ENCODE peak calls at places on chromosomes 5 and 9, in five cellular contexts. P is H1, F is A549, Z is NB4, X is SK-N-SH. B is an unnamed sample.

GRCh38 chr9:136238342-136238732 is 7.3 kb downstream of the QSOX2 start:
- DNase-seq in P (no peak), F (no peak), Z (no peak), X (no peak), B (no peak)

GRCh38 chr9:133163559-133164208 is at the start of gene GBGT1:
- DNase-seq in P (no peak), F (peak), Z (peak), X (peak), B (peak)

GRCh38 chr9:83166369-83166768 is 103.4 kb upstream of the RASEF start:
- DNase-seq in P (no peak), F (no peak), Z (no peak), X (no peak), B (no peak)

GRCh38 chr5:121350493-121350892 is 501.2 kb upstream of the FTMT start:
- DNase-seq in P (no peak), F (no peak), Z (no peak), X (no peak), B (no peak)

GRCh38 chr5:2680979-2681378 is 70.5 kb downstream of the IRX2 start:
- DNase-seq in P (no peak), F (no peak), Z (no peak), X (no peak), B (no peak)

GRCh38 chr9:126236273-126236672 is 90.4 kb upstream of the MVB12B start:
- DNase-seq in P (no peak), F (no peak), Z (no peak), X (peak), B (no peak)

GRCh38 chr5:138752951-138753793 is at the start of gene CTNNA1:
- DNase-seq in P (no peak), F (peak), Z (peak), X (peak), B (peak)

GRCh38 chr5:109105631-109106267 is 304.0 kb downstream of the PJA2 start:
- DNase-seq in P (no peak), F (no peak), Z (no peak), X (peak), B (no peak)

GRCh38 chr5:135670588-135670987 is 91.8 kb upstream of the CXCL14 start:
- DNase-seq in P (no peak), F (no peak), Z (no peak), X (no peak), B (no peak)

GRCh38 chr5:67809589-67809988 is 406.0 kb upstream of the PIK3R1 start:
- DNase-seq in P (no peak), F (no peak), Z (no peak), X (no peak), B (no peak)

GRCh38 chr5:122704247-122705036 is 70.4 kb upstream of the SNX2 start:
- DNase-seq in P (no peak), F (peak), Z (peak), X (peak), B (no peak)

GRCh38 chr9:87685871-87686519 is 39.9 kb upstream of the CTSL start:
- DNase-seq in P (no peak), F (no peak), Z (no peak), X (no peak), B (no peak)

GRCh38 chr5:154395407-154396106 is 50.2 kb upstream of the SAP30L start:
- DNase-seq in P (peak), F (no peak), Z (no peak), X (no peak), B (peak)

GRCh38 chr5:175696139-175696854 is 38.4 kb downstream of the HRH2 start:
- DNase-seq in P (peak), F (peak), Z (peak), X (peak), B (peak)

GRCh38 chr5:59180515-59180914 is 597.6 kb downstream of the RAB3C start:
- DNase-seq in P (no peak), F (no peak), Z (no peak), X (no peak), B (no peak)

GRCh38 chr5:145589063-145589462 is 246.1 kb downstream of the PRELID2 start:
- DNase-seq in P (no peak), F (no peak), Z (no peak), X (no peak), B (no peak)

GRCh38 chr5:106258591-106259125 is 1412.1 kb downstream of the EFNA5 start:
- DNase-seq in P (no peak), F (peak), Z (no peak), X (no peak), B (no peak)

GRCh38 chr5:1657161-1657741 is 133.5 kb upstream of the LPCAT1 start:
- DNase-seq in P (no peak), F (no peak), Z (no peak), X (peak), B (no peak)

GRCh38 chr5:55441954-55442353 is 92.8 kb downstream of the PLPP1 start:
- DNase-seq in P (no peak), F (no peak), Z (no peak), X (no peak), B (no peak)

GRCh38 chr5:142360607-142361120 is 35.8 kb upstream of the SPRY4 start:
- DNase-seq in P (no peak), F (peak), Z (no peak), X (peak), B (peak)

GRCh38 chr5:8012131-8012977 is 143.4 kb downstream of the MTRR start:
- DNase-seq in P (no peak), F (no peak), Z (peak), X (no peak), B (peak)

GRCh38 chr5:119031047-119031886 is 39.6 kb upstream of the DMXL1 start:
- DNase-seq in P (no peak), F (no peak), Z (no peak), X (no peak), B (no peak)

GRCh38 chr9:124099860-124100259 is 88.3 kb downstream of the LHX2 start:
- DNase-seq in P (no peak), F (no peak), Z (no peak), X (no peak), B (no peak)

GRCh38 chr9:121692606-121693505 is 41.4 kb downstream of the DAB2IP start:
- DNase-seq in P (no peak), F (peak), Z (peak), X (no peak), B (no peak)

GRCh38 chr5:114362977-114363721 is 1.3 kb downstream of the KCNN2 start:
- DNase-seq in P (no peak), F (no peak), Z (no peak), X (peak), B (no peak)

GRCh38 chr5:92332039-92332438 is 948.9 kb upstream of the ARRDC3 start:
- DNase-seq in P (no peak), F (no peak), Z (peak), X (no peak), B (no peak)

GRCh38 chr9:131854906-131855504 is 115.1 kb upstream of the RAPGEF1 start:
- DNase-seq in P (no peak), F (no peak), Z (no peak), X (peak), B (no peak)

GRCh38 chr5:40477856-40478546 is 201.7 kb upstream of the PTGER4 start:
- DNase-seq in P (no peak), F (no peak), Z (no peak), X (no peak), B (no peak)

GRCh38 chr9:121538221-121538620 is 38.6 kb upstream of the GGTA1 start:
- DNase-seq in P (no peak), F (no peak), Z (no peak), X (peak), B (peak)

GRCh38 chr9:114075602-114076001 is 2.5 kb downstream of the AMBP start:
- DNase-seq in P (no peak), F (no peak), Z (no peak), X (no peak), B (no peak)

GRCh38 chr5:132469380-132470372 is 20.9 kb downstream of the IRF1 start:
- DNase-seq in P (no peak), F (no peak), Z (no peak), X (no peak), B (no peak)

GRCh38 chr9:129283290-129283691 is 105.2 kb upstream of the IER5L start:
- DNase-seq in P (no peak), F (no peak), Z (no peak), X (no peak), B (no peak)
- TF ChIP-seq MAX in P (no peak), F (no peak), Z (no peak), X (no peak), B (no peak)

GRCh38 chr5:53423724-53424123 is 56.7 kb upstream of the FST start:
- DNase-seq in P (no peak), F (no peak), Z (peak), X (no peak), B (no peak)
- TF ChIP-seq MAX in P (no peak), F (no peak), Z (no peak), X (no peak), B (no peak)

GRCh38 chr9:21252727-21253547 is 13.1 kb upstream of the IFNA14 start:
- DNase-seq in P (no peak), F (peak), Z (peak), X (peak), B (peak)

GRCh38 chr9:21251638-21252037 is 11.8 kb upstream of the IFNA14 start:
- DNase-seq in P (no peak), F (no peak), Z (no peak), X (no peak), B (no peak)

GRCh38 chr9:21251162-21251561 is 11.4 kb upstream of the IFNA14 start:
- DNase-seq in P (no peak), F (no peak), Z (no peak), X (no peak), B (no peak)

DNA sequence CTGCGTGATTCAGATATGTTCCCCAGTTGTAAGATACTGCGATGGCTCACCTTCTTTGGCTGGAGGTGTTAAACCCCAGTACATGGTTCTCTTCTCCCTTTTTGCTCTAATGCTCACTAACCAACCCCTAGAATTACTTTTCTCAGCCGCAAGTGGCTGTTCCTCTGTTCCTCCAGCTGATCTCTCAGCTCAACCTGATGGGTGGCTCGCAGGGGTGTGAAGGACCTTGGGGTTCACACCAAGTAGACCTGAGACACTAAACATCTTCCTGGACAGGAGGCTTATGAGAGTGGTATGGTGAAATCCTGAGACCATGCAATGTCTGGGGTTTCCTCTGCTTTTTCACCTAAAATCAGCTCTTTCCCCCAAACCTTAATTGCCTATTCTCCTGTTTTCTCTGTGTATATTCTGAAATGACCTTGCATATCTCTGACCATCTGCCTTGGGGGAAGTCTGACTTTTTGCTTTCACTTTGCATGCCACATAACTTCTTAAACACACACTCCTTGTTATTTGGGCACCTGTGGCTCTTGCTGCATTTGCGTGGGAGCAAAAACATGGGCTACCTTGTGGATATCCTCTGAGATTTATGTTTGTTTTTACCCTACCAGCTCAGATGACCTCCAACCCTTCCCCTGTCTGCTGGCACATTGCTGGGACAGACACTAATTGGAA is 15.9 kb upstream of the IFNA14 start:
- DNase-seq in P (no peak), F (no peak), Z (no peak), X (no peak), B (no peak)
- TF ChIP-seq MAX in P (no peak), F (no peak), Z (no peak), X (no peak), B (no peak)

DNA sequence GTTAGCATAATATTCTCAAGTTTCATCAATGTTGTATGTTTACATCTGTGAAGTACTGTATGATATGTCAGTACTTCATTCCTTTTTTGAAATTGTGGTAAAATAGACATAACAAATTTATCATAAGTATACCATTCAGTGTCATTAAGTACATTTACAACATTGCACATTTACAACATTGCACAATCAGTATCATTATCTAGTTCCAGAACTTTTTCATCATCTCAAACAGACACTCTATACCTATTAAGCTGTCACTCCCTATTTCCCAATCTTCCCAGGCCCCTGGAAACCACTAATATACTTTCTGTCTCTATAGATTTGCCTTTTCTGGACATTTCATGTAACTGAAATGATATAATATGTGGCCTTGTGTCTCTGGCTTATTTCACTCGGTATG is 75.1 kb upstream of the ATG10 start:
- DNase-seq in P (no peak), F (no peak), Z (peak), X (no peak), B (no peak)
- TF ChIP-seq MAX in P (no peak), F (no peak), Z (no peak), X (no peak), B (no peak)

GRCh38 chr5:172299916-172300439 is 16.4 kb upstream of the UBTD2 start:
- DNase-seq in P (no peak), F (no peak), Z (peak), X (no peak), B (no peak)
- TF ChIP-seq MAX in P (no peak), F (no peak), Z (no peak), X (no peak), B (no peak)

DNA sequence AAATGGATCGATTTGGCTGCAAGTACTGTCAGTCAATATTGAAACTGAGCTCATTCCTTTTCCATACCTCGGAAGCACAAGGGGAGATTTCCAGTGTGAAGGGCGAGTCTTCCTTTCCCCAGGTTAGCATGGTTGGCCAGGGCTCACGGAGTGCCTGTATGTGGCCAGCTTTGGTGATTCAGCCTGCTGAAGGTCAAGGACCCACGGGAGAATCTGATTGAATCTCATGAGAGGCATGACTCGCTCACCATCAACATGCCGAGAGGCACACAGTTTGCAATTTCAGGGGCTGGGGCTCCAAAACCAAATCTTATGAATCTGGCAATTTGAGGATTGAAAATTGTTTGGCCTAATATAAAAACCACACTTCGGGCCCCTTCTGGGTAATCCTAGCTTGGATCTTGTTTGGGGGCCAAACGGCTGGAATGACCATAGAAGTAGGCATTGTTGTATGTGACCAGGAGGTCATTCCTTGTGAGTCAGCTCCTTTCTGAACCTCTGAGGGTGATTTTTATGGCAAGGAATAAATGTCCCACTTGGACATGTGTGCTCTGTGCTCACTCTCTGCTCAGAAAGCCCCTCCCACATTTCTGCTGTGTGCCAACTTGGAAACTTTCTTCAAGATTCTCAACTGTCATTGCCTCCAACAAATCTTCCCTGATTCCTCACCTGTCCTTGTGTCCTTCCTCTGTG is 69.8 kb downstream of the DOCK2 start:
- DNase-seq in P (no peak), F (peak), Z (no peak), X (no peak), B (no peak)
- TF ChIP-seq MAX in P (no peak), F (peak), Z (no peak), X (peak), B (no peak)

DNA sequence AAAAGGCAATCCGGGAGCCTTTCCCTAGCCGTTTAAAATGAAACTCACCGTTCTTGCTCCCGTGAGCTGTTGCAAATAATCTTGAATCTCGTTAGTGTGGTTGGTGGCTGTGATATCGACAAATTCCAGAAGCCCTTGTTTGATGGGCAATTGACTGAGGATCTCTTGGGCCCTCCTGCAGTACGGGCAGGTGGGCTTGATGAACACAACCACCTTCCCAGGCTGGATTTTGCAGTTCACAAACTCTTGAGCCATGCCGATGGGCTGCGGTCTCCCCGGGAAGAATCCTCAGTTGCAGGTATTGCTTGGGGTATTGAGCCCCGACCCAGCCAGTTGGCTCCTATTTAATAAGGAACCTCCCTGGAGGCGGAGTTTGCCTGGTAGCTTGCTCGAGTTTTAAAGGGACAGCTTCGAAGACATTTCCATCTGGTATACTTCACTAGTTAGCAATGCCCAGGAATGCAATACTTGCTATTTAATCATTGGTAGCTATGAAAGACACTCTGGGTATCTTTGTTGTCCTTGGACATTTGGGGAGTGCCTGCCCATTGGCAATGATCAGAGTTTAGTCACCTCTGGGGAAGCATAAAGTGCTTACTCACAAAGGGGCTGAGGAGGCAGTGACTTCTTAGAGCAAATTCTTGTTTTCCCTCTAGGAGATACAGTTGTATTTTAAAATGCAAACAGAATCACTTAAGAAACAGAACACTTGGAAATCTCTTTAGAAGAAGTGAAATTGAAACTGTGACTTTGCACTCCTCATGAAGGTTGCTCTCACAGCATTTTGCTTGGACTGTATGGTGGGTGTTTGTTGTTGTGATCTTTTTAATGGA is at the start of gene GLRX:
- DNase-seq in P (peak), F (peak), Z (peak), X (peak), B (peak)
- TF ChIP-seq MAX in P (no peak), F (peak), Z (no peak), X (peak), B (no peak)

GRCh38 chr5:89280103-89281037 is 397.4 kb upstream of the MEF2C start:
- DNase-seq in P (no peak), F (no peak), Z (no peak), X (no peak), B (no peak)
- TF ChIP-seq MAX in P (no peak), F (no peak), Z (no peak), X (no peak), B (no peak)

B was measured in WTC11.